ENCODE peak calls at places on chromosomes 3 and 15, in four cellular contexts. One of them, this sample, is unnamed.

GRCh38 chr15:58222698-58223097 is 84.5 kb downstream of the AQP9 start:
- DNase-seq in COR-L47: no peak
- DNase-seq in right lobe of liver: no peak
- DNase-seq in AG08395: peak
- DNase-seq in this sample: no peak

GRCh38 chr15:26590673-26591072 is 182.2 kb downstream of the GABRB3 start:
- DNase-seq in COR-L47: no peak
- DNase-seq in right lobe of liver: no peak
- DNase-seq in AG08395: no peak
- DNase-seq in this sample: no peak

GRCh38 chr3:149085828-149086231 is 503 bp downstream of the HLTF start:
- DNase-seq in COR-L47: peak
- DNase-seq in right lobe of liver: no peak
- DNase-seq in AG08395: peak
- DNase-seq in this sample: no peak

GRCh38 chr3:16245613-16246012 is 19.1 kb downstream of the DPH3 start:
- DNase-seq in COR-L47: no peak
- DNase-seq in right lobe of liver: no peak
- DNase-seq in AG08395: no peak
- DNase-seq in this sample: no peak

GRCh38 chr3:186298876-186299275 is 63.2 kb downstream of the DGKG start:
- DNase-seq in COR-L47: no peak
- DNase-seq in right lobe of liver: no peak
- DNase-seq in AG08395: peak
- DNase-seq in this sample: peak

GRCh38 chr15:74709011-74709410 is 13.2 kb upstream of the EDC3 start:
- DNase-seq in COR-L47: no peak
- DNase-seq in right lobe of liver: no peak
- DNase-seq in AG08395: no peak
- DNase-seq in this sample: no peak

GRCh38 chr3:179260949-179261765 is 10.2 kb upstream of the KCNMB3 start:
- DNase-seq in COR-L47: peak
- DNase-seq in right lobe of liver: peak
- DNase-seq in AG08395: peak
- DNase-seq in this sample: no peak

GRCh38 chr3:48715179-48715800 is 1.7 kb downstream of the IP6K2 start:
- DNase-seq in COR-L47: no peak
- DNase-seq in right lobe of liver: no peak
- DNase-seq in AG08395: peak
- DNase-seq in this sample: peak

GRCh38 chr15:74203914-74204431 is 1.4 kb upstream of the STRA6 start:
- DNase-seq in COR-L47: peak
- DNase-seq in right lobe of liver: no peak
- DNase-seq in AG08395: peak
- DNase-seq in this sample: no peak

GRCh38 chr3:30472090-30472489 is 134.3 kb upstream of the TGFBR2 start:
- DNase-seq in COR-L47: no peak
- DNase-seq in right lobe of liver: no peak
- DNase-seq in AG08395: no peak
- DNase-seq in this sample: no peak

This sample was measured in cerebellar nuclear complex.